ENCODE peak calls at places on chromosomes 12 and 14, in four cellular contexts. One of them, this sample, is unnamed.

GRCh38 chr14:101964297-101965144 is at the start of gene DYNC1H1:
- DNase-seq in PC-3: peak
- DNase-seq in mammary epithelial cell: peak
- DNase-seq in fibroblast of lung: peak
- DNase-seq in this sample: peak

GRCh38 chr14:23013056-23014054 is 3.4 kb upstream of the C14orf93 start:
- DNase-seq in PC-3: no peak
- DNase-seq in mammary epithelial cell: no peak
- DNase-seq in fibroblast of lung: no peak
- DNase-seq in this sample: no peak

GRCh38 chr14:103546651-103547454 is 15.6 kb downstream of the BAG5 start:
- DNase-seq in PC-3: peak
- DNase-seq in mammary epithelial cell: peak
- DNase-seq in fibroblast of lung: no peak
- DNase-seq in this sample: no peak

GRCh38 chr12:10501031-10501430 is 4.7 kb upstream of the EIF2S3B start:
- DNase-seq in PC-3: peak
- DNase-seq in mammary epithelial cell: peak
- DNase-seq in fibroblast of lung: peak
- DNase-seq in this sample: no peak

GRCh38 chr12:111605931-111606625 is 7.0 kb upstream of the ATXN2 start:
- DNase-seq in PC-3: no peak
- DNase-seq in mammary epithelial cell: no peak
- DNase-seq in fibroblast of lung: no peak
- DNase-seq in this sample: no peak

GRCh38 chr14:22820731-22821130 is 5.5 kb upstream of the SLC7A7 start:
- DNase-seq in PC-3: peak
- DNase-seq in mammary epithelial cell: peak
- DNase-seq in fibroblast of lung: no peak
- DNase-seq in this sample: no peak

GRCh38 chr14:75249251-75249957 is 29.2 kb upstream of the FOS start:
- DNase-seq in PC-3: peak
- DNase-seq in mammary epithelial cell: no peak
- DNase-seq in fibroblast of lung: no peak
- DNase-seq in this sample: no peak

GRCh38 chr14:96631621-96632362 is 129.6 kb downstream of the PAPOLA start:
- DNase-seq in PC-3: no peak
- DNase-seq in mammary epithelial cell: no peak
- DNase-seq in fibroblast of lung: no peak
- DNase-seq in this sample: no peak

GRCh38 chr14:63564318-63564717 is 21.1 kb upstream of the PPP2R5E start:
- DNase-seq in PC-3: peak
- DNase-seq in mammary epithelial cell: no peak
- DNase-seq in fibroblast of lung: peak
- DNase-seq in this sample: no peak

GRCh38 chr12:110906985-110907384 is 13.4 kb downstream of the MYL2 start:
- DNase-seq in PC-3: no peak
- DNase-seq in mammary epithelial cell: no peak
- DNase-seq in fibroblast of lung: no peak
- DNase-seq in this sample: no peak

GRCh38 chr12:89859513-89860220 is 151.0 kb upstream of the ATP2B1 start:
- DNase-seq in PC-3: peak
- DNase-seq in mammary epithelial cell: peak
- DNase-seq in fibroblast of lung: no peak
- DNase-seq in this sample: no peak

GRCh38 chr14:92577321-92577742 is 63.8 kb downstream of the RIN3 start:
- DNase-seq in PC-3: no peak
- DNase-seq in mammary epithelial cell: no peak
- DNase-seq in fibroblast of lung: no peak
- DNase-seq in this sample: no peak

GRCh38 chr14:102592969-102593840 is 756 bp downstream of the RCOR1 start:
- DNase-seq in PC-3: peak
- DNase-seq in mammary epithelial cell: peak
- DNase-seq in fibroblast of lung: no peak
- DNase-seq in this sample: peak

GRCh38 chr14:102200690-102201368 is 61.1 kb downstream of the WDR20 start:
- DNase-seq in PC-3: no peak
- DNase-seq in mammary epithelial cell: no peak
- DNase-seq in fibroblast of lung: no peak
- DNase-seq in this sample: peak

GRCh38 chr12:28974166-28974565 is 174.9 kb upstream of the FAR2 start:
- DNase-seq in PC-3: no peak
- DNase-seq in mammary epithelial cell: no peak
- DNase-seq in fibroblast of lung: peak
- DNase-seq in this sample: peak

GRCh38 chr12:674272-674781 is 11.1 kb upstream of the NINJ2 start:
- DNase-seq in PC-3: peak
- DNase-seq in mammary epithelial cell: no peak
- DNase-seq in fibroblast of lung: no peak
- DNase-seq in this sample: peak

GRCh38 chr14:51447411-51447810 is 204.3 kb upstream of the FRMD6 start:
- DNase-seq in PC-3: no peak
- DNase-seq in mammary epithelial cell: no peak
- DNase-seq in fibroblast of lung: no peak
- DNase-seq in this sample: no peak

GRCh38 chr12:4139191-4139590 is 134.4 kb upstream of the CCND2 start:
- DNase-seq in PC-3: no peak
- DNase-seq in mammary epithelial cell: no peak
- DNase-seq in fibroblast of lung: no peak
- DNase-seq in this sample: no peak

GRCh38 chr14:61025239-61026223 is 44.5 kb downstream of the SLC38A6 start:
- DNase-seq in PC-3: peak
- DNase-seq in mammary epithelial cell: peak
- DNase-seq in fibroblast of lung: peak
- DNase-seq in this sample: peak

GRCh38 chr12:5965950-5966383 is 20.9 kb upstream of the ANO2 start:
- DNase-seq in PC-3: peak
- DNase-seq in mammary epithelial cell: peak
- DNase-seq in fibroblast of lung: peak
- DNase-seq in this sample: peak

GRCh38 chr14:101082036-101082435 is 178.5 kb upstream of the RTL1 start:
- DNase-seq in PC-3: no peak
- DNase-seq in mammary epithelial cell: no peak
- DNase-seq in fibroblast of lung: no peak
- DNase-seq in this sample: no peak

GRCh38 chr14:91228112-91229004 is 16.1 kb downstream of the GPR68 start:
- DNase-seq in PC-3: peak
- DNase-seq in mammary epithelial cell: peak
- DNase-seq in fibroblast of lung: peak
- DNase-seq in this sample: peak
- H3K27ac ChIP-seq in PC-3: peak
- H3K27ac ChIP-seq in mammary epithelial cell: no peak
- H3K27ac ChIP-seq in fibroblast of lung: no peak
- H3K27ac ChIP-seq in this sample: no peak

DNA sequence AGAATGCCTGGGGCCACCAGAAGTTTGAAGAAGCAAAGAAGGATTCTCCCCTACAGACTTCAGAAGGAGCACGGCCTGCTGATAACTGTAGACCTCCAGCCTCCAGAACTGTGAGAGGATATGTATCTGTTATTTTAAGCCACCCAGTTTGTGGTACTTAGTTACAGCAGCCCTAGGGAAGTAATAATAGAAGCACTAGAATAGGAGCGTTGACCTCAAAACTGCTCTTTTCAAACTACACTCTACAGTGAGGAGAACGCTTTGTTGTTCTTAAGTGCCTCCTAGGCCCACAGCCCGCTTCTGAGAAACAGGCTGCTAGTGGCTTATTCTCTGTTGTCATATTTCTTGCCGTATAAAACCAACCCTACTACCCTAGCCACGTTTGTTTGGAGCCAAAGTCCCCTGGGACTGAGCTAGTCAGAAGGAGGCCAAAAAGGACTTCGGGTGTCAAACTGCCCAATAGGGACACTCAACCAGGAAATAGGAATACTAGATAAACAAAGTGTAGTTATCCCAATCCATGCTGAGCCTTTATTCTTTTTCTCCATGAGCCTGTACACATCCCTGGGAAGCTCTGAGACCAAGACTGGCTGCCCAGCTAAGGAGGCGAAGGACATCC is 38.5 kb upstream of the FRS2 start:
- DNase-seq in PC-3: no peak
- DNase-seq in mammary epithelial cell: no peak
- DNase-seq in fibroblast of lung: no peak
- DNase-seq in this sample: no peak
- TF ChIP-seq CTCF in PC-3: no peak
- TF ChIP-seq CTCF in mammary epithelial cell: no peak
- TF ChIP-seq CTCF in fibroblast of lung: no peak
- TF ChIP-seq CTCF in this sample: no peak

DNA sequence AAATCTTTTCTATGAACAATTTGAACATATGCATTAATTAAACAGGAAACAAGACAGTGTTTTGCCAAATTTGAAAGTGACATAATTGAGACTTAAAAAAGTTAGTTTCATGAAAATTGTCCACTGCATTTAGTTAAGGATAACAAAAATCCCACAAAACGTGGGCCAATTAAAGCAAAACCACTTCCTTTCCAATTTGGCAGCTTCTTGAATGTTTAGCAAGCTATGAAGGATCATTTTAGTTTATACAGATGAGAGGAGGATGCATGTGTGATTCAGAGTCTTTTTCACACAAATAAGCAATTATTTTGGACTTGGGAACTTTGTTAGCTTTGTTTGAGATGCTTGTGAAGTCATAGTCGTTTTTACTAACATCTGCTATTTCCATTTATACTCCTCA is 109.6 kb downstream of the ATXN7L3B start:
- DNase-seq in PC-3: no peak
- DNase-seq in mammary epithelial cell: no peak
- DNase-seq in fibroblast of lung: no peak
- DNase-seq in this sample: no peak
- H3K27ac ChIP-seq in PC-3: no peak
- H3K27ac ChIP-seq in mammary epithelial cell: no peak
- H3K27ac ChIP-seq in fibroblast of lung: no peak
- H3K27ac ChIP-seq in this sample: no peak

DNA sequence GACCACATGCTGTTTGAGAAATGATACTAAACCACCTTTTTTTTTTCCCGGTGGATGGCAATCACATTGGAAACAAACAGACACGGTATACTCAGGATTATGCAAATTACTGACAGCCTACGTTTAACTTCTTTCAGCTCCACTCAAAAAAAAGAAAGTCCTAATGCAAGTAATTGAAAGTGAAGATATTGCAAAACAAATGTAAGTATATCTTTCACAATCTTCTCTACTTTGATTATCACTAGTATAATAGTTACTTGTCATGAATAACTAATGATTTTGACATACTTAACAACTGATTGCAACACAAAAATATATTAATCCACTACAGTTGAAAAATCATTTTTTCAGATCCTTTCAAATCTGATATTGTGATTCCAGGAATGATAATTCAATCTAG is 2.6 kb upstream of the OSBPL8 start:
- DNase-seq in PC-3: no peak
- DNase-seq in mammary epithelial cell: no peak
- DNase-seq in fibroblast of lung: no peak
- DNase-seq in this sample: no peak
- TF ChIP-seq CTCF in PC-3: no peak
- TF ChIP-seq CTCF in mammary epithelial cell: no peak
- TF ChIP-seq CTCF in fibroblast of lung: no peak
- TF ChIP-seq CTCF in this sample: no peak

GRCh38 chr14:65260786-65261185 is 151.7 kb upstream of the FUT8 start:
- DNase-seq in PC-3: no peak
- DNase-seq in mammary epithelial cell: no peak
- DNase-seq in fibroblast of lung: peak
- DNase-seq in this sample: peak
- H3K27ac ChIP-seq in PC-3: no peak
- H3K27ac ChIP-seq in mammary epithelial cell: no peak
- H3K27ac ChIP-seq in fibroblast of lung: no peak
- H3K27ac ChIP-seq in this sample: no peak